ENCODE peak calls at places on chromosomes 1 and 21, in nine cellular contexts. C is spleen, M is AG10803, O is AG04450, Y is astrocyte of the spinal cord, V is HFFc6, G is pancreas, Z is GM12878, F is A549. K is an unnamed sample.
A peak's percentile ranks its signal among the peaks of the same experiment; 100 is the strongest.

GRCh38 chr1:22831729-22832413 is 121.2 kb downstream of the EPHB2 start:
- DNase-seq in C (peak; percentile 51), M (peak; percentile 81), O (peak; percentile 48), Y (peak; percentile 94), V (peak; percentile 97), G (no peak), Z (no peak), F (peak; percentile 87), K (peak; percentile 56)

GRCh38 chr1:198880818-198881597 is 242.2 kb downstream of the PTPRC start:
- DNase-seq in C (no peak), M (peak; percentile 94), O (peak; percentile 80), Y (peak; percentile 95), V (peak; percentile 91), G (no peak), Z (no peak), F (peak; percentile 9), K (peak; percentile 80)

GRCh38 chr1:215682232-215682631 is 115.1 kb downstream of the KCTD3 start:
- DNase-seq in C (no peak), M (no peak), O (no peak), Y (no peak), V (peak; percentile 22), G (no peak), Z (no peak), F (no peak), K (no peak)

GRCh38 chr1:72186733-72187307 is 95.5 kb downstream of the NEGR1 start:
- DNase-seq in C (no peak), M (peak; percentile 42), O (no peak), Y (peak; percentile 45), V (peak; percentile 28), G (no peak), Z (no peak), F (no peak), K (peak; percentile 18)

GRCh38 chr1:160293020-160293968 is 8.4 kb upstream of the PEX19 start:
- DNase-seq in C (no peak), M (no peak), O (no peak), Y (no peak), V (no peak), G (no peak), Z (no peak), F (no peak), K (no peak)

GRCh38 chr21:33403786-33404571 is 766 bp downstream of the IFNGR2 start:
- DNase-seq in C (peak; percentile 90), M (peak; percentile 64), O (no peak), Y (peak; percentile 59), V (peak; percentile 39), G (peak; percentile 79), Z (no peak), F (no peak), K (peak; percentile 19)

GRCh38 chr1:96660503-96660902 is 61.1 kb upstream of the PTBP2 start:
- DNase-seq in C (no peak), M (peak; percentile 38), O (peak; percentile 23), Y (peak; percentile 22), V (peak; percentile 2), G (no peak), Z (no peak), F (no peak), K (no peak)

GRCh38 chr1:89566761-89567174 is 42.1 kb downstream of the LRRC8B start:
- DNase-seq in C (peak; percentile 73), M (no peak), O (no peak), Y (peak; percentile 25), V (no peak), G (peak; percentile 29), Z (no peak), F (no peak), K (no peak)

GRCh38 chr21:45874716-45875415 is 106.7 kb upstream of the COL6A1 start:
- DNase-seq in C (peak; percentile 56), M (peak; percentile 94), O (peak; percentile 95), Y (peak; percentile 98), V (peak; percentile 93), G (no peak), Z (no peak), F (no peak), K (peak; percentile 91)

GRCh38 chr1:198556969-198557368 is 16.5 kb upstream of the ATP6V1G3 start:
- DNase-seq in C (peak; percentile 84), M (peak; percentile 86), O (no peak), Y (no peak), V (no peak), G (no peak), Z (peak; percentile 71), F (no peak), K (no peak)

GRCh38 chr1:25356848-25357247 is 18.7 kb downstream of the TMEM50A start:
- DNase-seq in C (no peak), M (peak; percentile 49), O (no peak), Y (no peak), V (peak; percentile 18), G (no peak), Z (no peak), F (no peak), K (no peak)

GRCh38 chr21:16195896-16196443 is 466.2 kb downstream of the USP25 start:
- DNase-seq in C (no peak), M (no peak), O (no peak), Y (peak; percentile 48), V (no peak), G (no peak), Z (no peak), F (no peak), K (no peak)

GRCh38 chr1:228180271-228180987 is 14.8 kb downstream of the IBA57 start:
- DNase-seq in C (peak; percentile 12), M (no peak), O (no peak), Y (no peak), V (no peak), G (no peak), Z (no peak), F (no peak), K (no peak)

GRCh38 chr1:117366982-117367768 is at the start of gene MAN1A2:
- DNase-seq in C (peak; percentile 98), M (peak; percentile 77), O (no peak), Y (peak; percentile 84), V (peak; percentile 63), G (peak; percentile 97), Z (peak; percentile 53), F (peak; percentile 24), K (peak; percentile 32)

GRCh38 chr1:23456226-23456625 is 27.8 kb downstream of the ASAP3 start:
- DNase-seq in C (no peak), M (peak; percentile 35), O (no peak), Y (peak; percentile 66), V (no peak), G (no peak), Z (no peak), F (no peak), K (peak; percentile 50)

GRCh38 chr1:87291107-87291506 is 37.6 kb upstream of the LMO4 start:
- DNase-seq in C (no peak), M (peak; percentile 90), O (no peak), Y (peak; percentile 36), V (peak; percentile 60), G (no peak), Z (no peak), F (no peak), K (peak; percentile 19)

GRCh38 chr1:24737368-24738117 is 7.7 kb upstream of the CLIC4 start:
- DNase-seq in C (peak; percentile 33), M (no peak), O (no peak), Y (no peak), V (no peak), G (no peak), Z (no peak), F (no peak), K (no peak)

GRCh38 chr1:60995093-60995492 is 87.3 kb upstream of the NFIA start:
- DNase-seq in C (no peak), M (no peak), O (no peak), Y (no peak), V (no peak), G (no peak), Z (no peak), F (no peak), K (no peak)

GRCh38 chr1:203722925-203723324 is 42.1 kb upstream of the LAX1 start:
- DNase-seq in C (no peak), M (no peak), O (no peak), Y (no peak), V (no peak), G (no peak), Z (no peak), F (no peak), K (no peak)

GRCh38 chr1:203726417-203726867 is 38.5 kb upstream of the LAX1 start:
- DNase-seq in C (no peak), M (no peak), O (no peak), Y (no peak), V (no peak), G (no peak), Z (no peak), F (no peak), K (no peak)
- TF ChIP-seq CTCF in C (no peak), M (no peak), O (no peak), Y (no peak), V (no peak), G (no peak), Z (no peak), F (no peak), K (no peak)

DNA sequence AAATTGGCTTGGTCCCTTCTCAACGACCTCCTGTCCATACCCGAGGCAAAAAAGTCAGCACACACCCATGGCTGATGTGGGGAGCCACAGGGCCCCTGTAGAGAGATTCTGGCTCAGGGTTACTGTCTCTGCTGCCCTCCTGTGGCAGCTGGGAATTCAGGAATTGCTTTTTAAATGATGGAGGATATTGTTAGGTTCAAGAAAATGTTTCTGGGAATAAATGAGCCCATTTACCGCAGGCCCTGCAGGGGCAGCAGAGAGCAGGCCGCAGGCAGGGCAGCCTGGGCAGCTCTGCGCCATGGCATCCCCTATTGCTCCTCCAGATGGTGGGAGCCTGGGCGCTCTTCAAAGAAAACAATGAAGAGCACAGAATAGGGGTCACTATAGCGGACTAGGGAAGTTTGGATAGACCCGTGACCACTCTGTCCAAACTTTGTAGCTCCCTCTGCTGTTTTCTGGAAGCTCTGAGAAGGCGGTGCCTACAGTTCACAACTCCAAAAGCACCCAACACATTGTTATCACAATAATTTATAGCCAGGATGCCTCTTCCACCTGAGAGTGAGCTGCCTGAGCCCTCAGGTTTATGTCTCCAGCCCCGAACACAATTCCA is 201.1 kb downstream of the BACH1 start:
- DNase-seq in C (no peak), M (peak; percentile 29), O (no peak), Y (peak; percentile 26), V (peak; percentile 39), G (no peak), Z (no peak), F (peak; percentile 21), K (no peak)
- TF ChIP-seq CTCF in C (peak; percentile 21), M (peak; percentile 55), O (peak; percentile 42), Y (peak; percentile 59), V (peak; percentile 88), G (no peak), Z (peak; percentile 60), F (peak; percentile 43), K (peak; percentile 53)

DNA sequence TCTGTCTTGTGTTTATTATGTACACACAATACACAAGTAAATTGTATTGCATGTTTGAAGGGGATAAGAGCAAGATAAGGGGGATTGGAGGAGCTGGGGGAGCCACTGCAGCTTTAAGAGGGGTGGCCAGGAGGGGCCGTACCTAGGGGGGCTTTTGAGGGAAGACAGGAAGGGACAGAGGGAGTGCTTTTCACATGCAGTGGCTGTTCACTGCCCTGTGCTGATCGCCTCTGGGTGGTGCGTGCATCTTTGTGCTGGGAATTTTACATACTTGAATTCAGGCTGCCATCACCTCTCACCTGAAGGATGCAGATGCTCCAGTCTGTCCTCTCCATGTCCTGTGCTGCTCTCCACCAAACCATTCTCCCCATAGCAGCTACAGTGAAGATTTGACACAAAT is 179.5 kb downstream of the PTPRU start:
- DNase-seq in C (no peak), M (no peak), O (no peak), Y (no peak), V (no peak), G (no peak), Z (no peak), F (no peak), K (no peak)
- TF ChIP-seq CTCF in C (no peak), M (no peak), O (no peak), Y (no peak), V (no peak), G (no peak), Z (no peak), F (no peak), K (no peak)

GRCh38 chr1:18948913-18949688 is 7.4 kb downstream of the IFFO2 start:
- DNase-seq in C (no peak), M (peak; percentile 85), O (no peak), Y (peak; percentile 68), V (peak; percentile 50), G (no peak), Z (no peak), F (no peak), K (no peak)
- TF ChIP-seq CTCF in C (no peak), M (peak; percentile 39), O (peak; percentile 7), Y (no peak), V (no peak), G (no peak), Z (no peak), F (no peak), K (peak; percentile 22)

K was measured in astrocyte of the cerebellum.